ENCODE peak calls at places on chromosome X, in five cellular contexts. F, T, D, E and S are unnamed samples.

GRCh38 chrX:33087411-33087810 is 123.9 kb downstream of the DMD start:
- DNase-seq in D (no peak), T (no peak), F (no peak), E (no peak), S (no peak)

GRCh38 chrX:27445438-27445837 is 17.7 kb downstream of the PPP4R3C start:
- DNase-seq in T (no peak), D (no peak), E (no peak), F (no peak), S (no peak)

GRCh38 chrX:20664774-20665173 is 398.1 kb upstream of the RPS6KA3 start:
- DNase-seq in F (no peak), T (peak; percentile 70), E (no peak), D (no peak), S (no peak)

GRCh38 chrX:7614616-7615015 is 228.4 kb upstream of the VCX start:
- DNase-seq in E (peak; percentile 86), F (no peak), D (no peak), T (no peak), S (no peak)

GRCh38 chrX:8629871-8630270 is 102.1 kb downstream of the ANOS1 start:
- DNase-seq in F (no peak), D (peak; percentile 4), E (no peak), T (no peak), S (no peak)

GRCh38 chrX:124504106-124504983 is 158.0 kb downstream of the SH2D1A start:
- DNase-seq in T (no peak), F (peak; percentile 29), E (peak; percentile 93), D (no peak), S (no peak)

GRCh38 chrX:458631-459061 is 71.9 kb upstream of the PPP2R3B start:
- DNase-seq in T (no peak), E (no peak), F (no peak), D (no peak), S (no peak)

GRCh38 chrX:100447563-100448397 is 37.7 kb upstream of the PCDH19 start:
- DNase-seq in T (peak; percentile 54), F (no peak), E (peak; percentile 39), D (peak; percentile 1), S (peak; percentile 38)

GRCh38 chrX:152025656-152026440 is 51.4 kb upstream of the GABRE start:
- DNase-seq in D (no peak), T (no peak), E (no peak), F (no peak), S (no peak)
- TF ChIP-seq CTCF in D (no peak), T (no peak), E (no peak), F (no peak), S (no peak)

GRCh38 chrX:2499507-2499906 is 1.3 kb downstream of the DHRSX start:
- DNase-seq in E (no peak), F (no peak), D (no peak), T (no peak), S (no peak)
- H3K4me3 ChIP-seq in E (peak overlapping the region; percentile 73), F (peak overlapping the region; percentile 88), D (peak overlapping the region; percentile 68), T (peak overlapping the region; percentile 80), S (peak overlapping the region; percentile 84)

GRCh38 chrX:119189586-119189985 is 46.5 kb upstream of the PGRMC1 start:
- DNase-seq in T (no peak), F (no peak), D (no peak), E (no peak), S (no peak)

GRCh38 chrX:119190251-119190651 is 45.8 kb upstream of the PGRMC1 start:
- DNase-seq in T (no peak), E (no peak), D (no peak), F (no peak), S (no peak)

GRCh38 chrX:119189115-119189514 is 47.0 kb upstream of the PGRMC1 start:
- DNase-seq in F (no peak), D (no peak), E (no peak), T (peak; percentile 16), S (no peak)

GRCh38 chrX:119190736-119191282 is 45.3 kb upstream of the PGRMC1 start:
- DNase-seq in E (no peak), T (no peak), F (no peak), D (peak; percentile 22), S (no peak)

GRCh38 chrX:119194631-119195030 is 41.5 kb upstream of the PGRMC1 start:
- DNase-seq in T (peak; percentile 39), F (no peak), E (no peak), D (no peak), S (no peak)
- TF ChIP-seq CTCF in T (no peak), F (peak; percentile 32), E (no peak), D (no peak), S (no peak)

DNA sequence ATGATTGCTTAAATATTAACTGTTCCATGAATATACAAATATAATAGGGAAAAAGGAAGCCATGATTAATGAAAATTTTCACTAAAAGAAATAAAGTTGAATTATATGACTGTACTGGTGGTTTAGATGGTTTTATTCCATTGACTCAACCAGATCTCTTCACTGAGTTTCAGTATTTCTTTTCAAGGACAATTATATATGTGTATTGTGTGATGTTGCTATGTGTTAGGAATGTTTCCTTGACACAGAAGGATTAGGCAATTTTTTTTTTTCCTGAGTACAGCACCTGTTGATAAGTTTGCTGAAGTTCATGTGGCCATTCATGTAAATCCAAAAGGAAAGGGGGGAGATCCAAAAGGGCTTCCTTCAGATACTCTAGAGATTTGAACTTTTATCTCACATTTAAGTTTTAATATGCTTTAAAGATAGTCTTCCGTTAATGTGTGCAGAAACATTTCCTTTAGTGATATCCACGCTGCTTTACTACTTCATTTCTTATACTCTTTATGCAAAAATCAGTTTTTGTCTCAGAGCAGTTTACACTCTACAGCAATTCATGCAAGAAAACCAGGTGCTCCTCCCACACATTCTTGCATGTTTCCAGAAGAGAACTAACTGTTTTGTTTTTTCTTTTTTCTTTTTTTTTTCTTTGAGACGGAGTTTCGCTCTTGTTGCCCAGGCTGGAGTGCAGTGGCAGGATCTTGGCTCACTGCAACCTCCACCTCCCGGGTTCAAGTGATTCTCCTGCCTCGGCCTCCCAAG is 249.1 kb downstream of the RPA4 start:
- DNase-seq in E (no peak), F (no peak), T (no peak), D (no peak), S (no peak)
- H3K4me3 ChIP-seq in E (no peak overlapping the region), F (no peak overlapping the region), T (no peak overlapping the region), D (no peak overlapping the region), S (no peak overlapping the region)